ENCODE peak calls at places on chromosomes 12 and 14, in six cellular contexts. One of them, this sample, is unnamed.

GRCh38 chr12:15404485-15404884 is 82.2 kb downstream of the PTPRO start:
- DNase-seq in GM23338: no peak
- DNase-seq in SK-N-MC: no peak
- DNase-seq in keratinocyte: no peak
- DNase-seq in mammary epithelial cell: peak; percentile 60
- DNase-seq in MM.1S: no peak
- DNase-seq in this sample: peak; percentile 50

GRCh38 chr12:5650804-5651461 is 219.0 kb downstream of the NTF3 start:
- DNase-seq in GM23338: no peak
- DNase-seq in SK-N-MC: no peak
- DNase-seq in keratinocyte: no peak
- DNase-seq in mammary epithelial cell: no peak
- DNase-seq in MM.1S: no peak
- DNase-seq in this sample: no peak

GRCh38 chr12:23055004-23055403 is 430.0 kb downstream of the ETNK1 start:
- DNase-seq in GM23338: peak; percentile 80
- DNase-seq in SK-N-MC: no peak
- DNase-seq in keratinocyte: no peak
- DNase-seq in mammary epithelial cell: peak; percentile 54
- DNase-seq in MM.1S: peak; percentile 72
- DNase-seq in this sample: peak; percentile 12

GRCh38 chr12:52884526-52885293 is 20.2 kb downstream of the KRT8 start:
- DNase-seq in GM23338: peak; percentile 84
- DNase-seq in SK-N-MC: no peak
- DNase-seq in keratinocyte: no peak
- DNase-seq in mammary epithelial cell: no peak
- DNase-seq in MM.1S: peak; percentile 45
- DNase-seq in this sample: peak; percentile 67

GRCh38 chr14:56185991-56186390 is 67.8 kb downstream of the PELI2 start:
- DNase-seq in GM23338: no peak
- DNase-seq in SK-N-MC: no peak
- DNase-seq in keratinocyte: no peak
- DNase-seq in mammary epithelial cell: no peak
- DNase-seq in MM.1S: no peak
- DNase-seq in this sample: no peak

GRCh38 chr14:27228053-27228452 is 630.2 kb upstream of the NOVA1 start:
- DNase-seq in GM23338: no peak
- DNase-seq in SK-N-MC: no peak
- DNase-seq in keratinocyte: no peak
- DNase-seq in mammary epithelial cell: no peak
- DNase-seq in MM.1S: no peak
- DNase-seq in this sample: no peak

GRCh38 chr12:125124320-125124966 is 59.2 kb downstream of the AACS start:
- DNase-seq in GM23338: no peak
- DNase-seq in SK-N-MC: no peak
- DNase-seq in keratinocyte: no peak
- DNase-seq in mammary epithelial cell: peak; percentile 17
- DNase-seq in MM.1S: no peak
- DNase-seq in this sample: no peak

GRCh38 chr12:50132505-50133135 is 20.6 kb downstream of the COX14 start:
- DNase-seq in GM23338: peak; percentile 82
- DNase-seq in SK-N-MC: peak; percentile 50
- DNase-seq in keratinocyte: no peak
- DNase-seq in mammary epithelial cell: peak; percentile 29
- DNase-seq in MM.1S: peak; percentile 15
- DNase-seq in this sample: peak; percentile 59

GRCh38 chr14:83638725-83639124 is 1891.2 kb upstream of the FLRT2 start:
- DNase-seq in GM23338: no peak
- DNase-seq in SK-N-MC: no peak
- DNase-seq in keratinocyte: no peak
- DNase-seq in mammary epithelial cell: no peak
- DNase-seq in MM.1S: no peak
- DNase-seq in this sample: no peak

GRCh38 chr12:5027436-5027835 is 16.2 kb upstream of the KCNA5 start:
- DNase-seq in GM23338: peak; percentile 48
- DNase-seq in SK-N-MC: no peak
- DNase-seq in keratinocyte: no peak
- DNase-seq in mammary epithelial cell: no peak
- DNase-seq in MM.1S: no peak
- DNase-seq in this sample: no peak

GRCh38 chr12:30962047-30962446 is 35.5 kb downstream of the TSPAN11 start:
- DNase-seq in GM23338: no peak
- DNase-seq in SK-N-MC: no peak
- DNase-seq in keratinocyte: no peak
- DNase-seq in mammary epithelial cell: no peak
- DNase-seq in MM.1S: no peak
- DNase-seq in this sample: no peak

GRCh38 chr14:21475767-21476525 is 813 bp downstream of the RAB2B start:
- DNase-seq in GM23338: no peak
- DNase-seq in SK-N-MC: no peak
- DNase-seq in keratinocyte: no peak
- DNase-seq in mammary epithelial cell: no peak
- DNase-seq in MM.1S: no peak
- DNase-seq in this sample: no peak

GRCh38 chr12:50117057-50117622 is 5.1 kb downstream of the COX14 start:
- DNase-seq in GM23338: no peak
- DNase-seq in SK-N-MC: no peak
- DNase-seq in keratinocyte: no peak
- DNase-seq in mammary epithelial cell: no peak
- DNase-seq in MM.1S: no peak
- DNase-seq in this sample: no peak

GRCh38 chr12:101925352-101925751 is 48.0 kb downstream of the DRAM1 start:
- DNase-seq in GM23338: no peak
- DNase-seq in SK-N-MC: no peak
- DNase-seq in keratinocyte: peak; percentile 15
- DNase-seq in mammary epithelial cell: peak; percentile 91
- DNase-seq in MM.1S: no peak
- DNase-seq in this sample: peak; percentile 98

GRCh38 chr12:95118138-95118787 is 44.8 kb upstream of the NR2C1 start:
- DNase-seq in GM23338: no peak
- DNase-seq in SK-N-MC: no peak
- DNase-seq in keratinocyte: no peak
- DNase-seq in mammary epithelial cell: peak; percentile 93
- DNase-seq in MM.1S: no peak
- DNase-seq in this sample: peak; percentile 88

GRCh38 chr14:57982161-57982560 is 116.3 kb upstream of the SLC35F4 start:
- DNase-seq in GM23338: no peak
- DNase-seq in SK-N-MC: no peak
- DNase-seq in keratinocyte: no peak
- DNase-seq in mammary epithelial cell: no peak
- DNase-seq in MM.1S: no peak
- DNase-seq in this sample: no peak

GRCh38 chr12:118360785-118361404 is 11.8 kb downstream of the TAOK3 start:
- DNase-seq in GM23338: no peak
- DNase-seq in SK-N-MC: no peak
- DNase-seq in keratinocyte: no peak
- DNase-seq in mammary epithelial cell: peak; percentile 54
- DNase-seq in MM.1S: no peak
- DNase-seq in this sample: peak; percentile 81

GRCh38 chr14:59583755-59584154 is 7.1 kb upstream of the CCDC175 start:
- DNase-seq in GM23338: peak; percentile 24
- DNase-seq in SK-N-MC: peak; percentile 40
- DNase-seq in keratinocyte: no peak
- DNase-seq in mammary epithelial cell: no peak
- DNase-seq in MM.1S: no peak
- DNase-seq in this sample: peak; percentile 56

GRCh38 chr12:68530965-68531364 is 79.7 kb upstream of the RAP1B start:
- DNase-seq in GM23338: no peak
- DNase-seq in SK-N-MC: peak; percentile 45
- DNase-seq in keratinocyte: no peak
- DNase-seq in mammary epithelial cell: no peak
- DNase-seq in MM.1S: no peak
- DNase-seq in this sample: peak; percentile 69

GRCh38 chr12:129310346-129310745 is 457.1 kb downstream of the GLT1D1 start:
- DNase-seq in GM23338: no peak
- DNase-seq in SK-N-MC: no peak
- DNase-seq in keratinocyte: no peak
- DNase-seq in mammary epithelial cell: no peak
- DNase-seq in MM.1S: no peak
- DNase-seq in this sample: no peak

GRCh38 chr12:93990832-93991748 is 157.3 kb upstream of the PLXNC1 start:
- DNase-seq in GM23338: peak; percentile 85
- DNase-seq in SK-N-MC: no peak
- DNase-seq in keratinocyte: no peak
- DNase-seq in mammary epithelial cell: no peak
- DNase-seq in MM.1S: no peak
- DNase-seq in this sample: peak; percentile 86

GRCh38 chr12:96235497-96235826 is 41.3 kb downstream of the ELK3 start:
- DNase-seq in GM23338: no peak
- DNase-seq in SK-N-MC: no peak
- DNase-seq in keratinocyte: no peak
- DNase-seq in mammary epithelial cell: no peak
- DNase-seq in MM.1S: no peak
- DNase-seq in this sample: no peak

GRCh38 chr12:4190376-4191063 is 83.0 kb upstream of the CCND2 start:
- DNase-seq in GM23338: no peak
- DNase-seq in SK-N-MC: no peak
- DNase-seq in keratinocyte: no peak
- DNase-seq in mammary epithelial cell: no peak
- DNase-seq in MM.1S: no peak
- DNase-seq in this sample: no peak

GRCh38 chr12:98856897-98857540 is 211.9 kb downstream of the APAF1 start:
- DNase-seq in GM23338: peak; percentile 89
- DNase-seq in SK-N-MC: no peak
- DNase-seq in keratinocyte: no peak
- DNase-seq in mammary epithelial cell: no peak
- DNase-seq in MM.1S: no peak
- DNase-seq in this sample: no peak

GRCh38 chr12:48003226-48004038 is 844 bp downstream of the COL2A1 start:
- DNase-seq in GM23338: peak; percentile 64
- DNase-seq in SK-N-MC: no peak
- DNase-seq in keratinocyte: no peak
- DNase-seq in mammary epithelial cell: peak; percentile 2
- DNase-seq in MM.1S: no peak
- DNase-seq in this sample: peak; percentile 12

GRCh38 chr12:48004941-48005749 is 869 bp upstream of the COL2A1 start:
- DNase-seq in GM23338: peak; percentile 70
- DNase-seq in SK-N-MC: no peak
- DNase-seq in keratinocyte: no peak
- DNase-seq in mammary epithelial cell: no peak
- DNase-seq in MM.1S: no peak
- DNase-seq in this sample: no peak

GRCh38 chr12:48005750-48006021 is 1.4 kb upstream of the COL2A1 start:
- DNase-seq in GM23338: no peak
- DNase-seq in SK-N-MC: no peak
- DNase-seq in keratinocyte: no peak
- DNase-seq in mammary epithelial cell: no peak
- DNase-seq in MM.1S: no peak
- DNase-seq in this sample: no peak

GRCh38 chr12:48002773-48003218 is 1.5 kb downstream of the COL2A1 start:
- DNase-seq in GM23338: peak; percentile 66
- DNase-seq in SK-N-MC: no peak
- DNase-seq in keratinocyte: no peak
- DNase-seq in mammary epithelial cell: peak; percentile 6
- DNase-seq in MM.1S: no peak
- DNase-seq in this sample: peak; percentile 71

GRCh38 chr12:48004039-48004940 is at the start of gene COL2A1:
- DNase-seq in GM23338: peak; percentile 81
- DNase-seq in SK-N-MC: no peak
- DNase-seq in keratinocyte: no peak
- DNase-seq in mammary epithelial cell: peak; percentile 17
- DNase-seq in MM.1S: no peak
- DNase-seq in this sample: peak; percentile 60
- TF ChIP-seq EZH2 in GM23338: peak; percentile 76
- TF ChIP-seq EZH2 in SK-N-MC: no peak
- TF ChIP-seq EZH2 in keratinocyte: peak; percentile 68
- TF ChIP-seq EZH2 in mammary epithelial cell: no peak
- TF ChIP-seq EZH2 in MM.1S: no peak
- TF ChIP-seq EZH2 in this sample: peak; percentile 82

GRCh38 chr14:28768549-28768870 is 1.9 kb downstream of the FOXG1 start:
- DNase-seq in GM23338: no peak
- DNase-seq in SK-N-MC: no peak
- DNase-seq in keratinocyte: no peak
- DNase-seq in mammary epithelial cell: no peak
- DNase-seq in MM.1S: no peak
- DNase-seq in this sample: no peak

GRCh38 chr14:28769358-28769757 is 2.8 kb downstream of the FOXG1 start:
- DNase-seq in GM23338: no peak
- DNase-seq in SK-N-MC: no peak
- DNase-seq in keratinocyte: no peak
- DNase-seq in mammary epithelial cell: no peak
- DNase-seq in MM.1S: no peak
- DNase-seq in this sample: no peak

GRCh38 chr14:28767239-28767850 is 758 bp downstream of the FOXG1 start:
- DNase-seq in GM23338: no peak
- DNase-seq in SK-N-MC: no peak
- DNase-seq in keratinocyte: no peak
- DNase-seq in mammary epithelial cell: no peak
- DNase-seq in MM.1S: no peak
- DNase-seq in this sample: no peak

GRCh38 chr14:28766505-28767238 is at the start of gene FOXG1:
- DNase-seq in GM23338: peak; percentile 88
- DNase-seq in SK-N-MC: no peak
- DNase-seq in keratinocyte: no peak
- DNase-seq in mammary epithelial cell: no peak
- DNase-seq in MM.1S: no peak
- DNase-seq in this sample: peak; percentile 36

GRCh38 chr14:28767851-28768548 is 1.4 kb downstream of the FOXG1 start:
- DNase-seq in GM23338: peak; percentile 94
- DNase-seq in SK-N-MC: no peak
- DNase-seq in keratinocyte: no peak
- DNase-seq in mammary epithelial cell: no peak
- DNase-seq in MM.1S: no peak
- DNase-seq in this sample: no peak
- TF ChIP-seq EZH2 in GM23338: peak; percentile 81
- TF ChIP-seq EZH2 in SK-N-MC: no peak
- TF ChIP-seq EZH2 in keratinocyte: peak; percentile 98
- TF ChIP-seq EZH2 in mammary epithelial cell: peak; percentile 99
- TF ChIP-seq EZH2 in MM.1S: no peak
- TF ChIP-seq EZH2 in this sample: peak; percentile 95

GRCh38 chr14:68894123-68894522 is 85.0 kb downstream of the ACTN1 start:
- DNase-seq in GM23338: no peak
- DNase-seq in SK-N-MC: no peak
- DNase-seq in keratinocyte: no peak
- DNase-seq in mammary epithelial cell: no peak
- DNase-seq in MM.1S: no peak
- DNase-seq in this sample: no peak
- TF ChIP-seq EZH2 in GM23338: no peak
- TF ChIP-seq EZH2 in SK-N-MC: no peak
- TF ChIP-seq EZH2 in keratinocyte: no peak
- TF ChIP-seq EZH2 in mammary epithelial cell: no peak
- TF ChIP-seq EZH2 in MM.1S: no peak
- TF ChIP-seq EZH2 in this sample: no peak

DNA sequence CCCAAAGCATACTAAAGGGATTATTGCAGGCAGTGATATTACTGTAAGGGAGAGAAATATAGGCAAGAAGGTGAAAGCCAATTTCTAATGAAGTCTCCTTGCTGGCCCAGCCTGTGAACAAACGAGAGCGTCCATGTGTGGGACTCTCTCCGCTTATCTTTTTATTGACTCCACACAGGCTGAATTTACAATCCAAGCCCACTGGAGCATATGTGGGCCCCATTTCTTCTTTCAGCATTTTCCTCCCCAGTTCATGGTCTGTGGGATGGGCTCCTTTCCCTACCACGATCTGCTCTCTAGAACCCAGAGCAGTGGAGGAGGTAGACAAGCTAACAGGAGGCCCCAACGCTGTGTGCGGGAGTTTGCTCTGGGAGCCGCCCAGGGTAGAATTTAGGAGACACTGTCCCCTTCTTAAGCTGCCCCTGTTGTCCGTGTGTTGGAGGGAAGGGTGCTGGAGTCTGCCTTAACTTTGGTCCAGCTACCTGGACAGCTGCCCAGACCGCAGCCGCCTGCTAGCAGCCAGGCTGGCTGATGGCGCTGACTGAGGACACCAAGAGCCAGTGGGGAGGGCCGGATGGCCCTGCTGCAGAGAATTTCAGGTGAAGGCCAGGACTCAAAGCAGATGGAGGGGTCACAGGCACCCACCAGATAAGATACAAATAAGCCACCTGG is 3.2 kb upstream of the HOXC11 start:
- DNase-seq in GM23338: no peak
- DNase-seq in SK-N-MC: no peak
- DNase-seq in keratinocyte: no peak
- DNase-seq in mammary epithelial cell: no peak
- DNase-seq in MM.1S: no peak
- DNase-seq in this sample: no peak
- TF ChIP-seq EZH2 in GM23338: peak; percentile 15
- TF ChIP-seq EZH2 in SK-N-MC: no peak
- TF ChIP-seq EZH2 in keratinocyte: no peak
- TF ChIP-seq EZH2 in mammary epithelial cell: no peak
- TF ChIP-seq EZH2 in MM.1S: no peak
- TF ChIP-seq EZH2 in this sample: no peak